ENCODE peak calls at places on chromosomes 16 and 17, in eight cellular contexts. C is endothelial cell; G is NCI-H2029; S is EL; F is T-helper 2 cell; N is stimulated activated CD8-positive, alpha-beta memory T cell treated with anti-CD3 and anti-CD28 coated beads, Interleukin-4, amount 100 ng/mL, for 1 hour; H is naive thymus-derived CD4-positive, alpha-beta T cell; A is fibroblast of villous mesenchyme. O is an unnamed sample.
A peak's percentile ranks its signal among the peaks of the same experiment; 100 is the strongest.

GRCh38 chr16:69187891-69188451 is 1.0 kb downstream of the SNTB2 start:
- DNase-seq in C (peak; percentile 4), G (no peak), S (peak; percentile 49), F (peak; percentile 80), N (no peak), H (peak; percentile 66), A (peak; percentile 48), O (peak; percentile 16)

GRCh38 chr17:72223816-72224215 is 103.0 kb downstream of the SOX9 start:
- DNase-seq in C (no peak), G (no peak), S (no peak), F (no peak), N (no peak), H (no peak), A (no peak), O (no peak)

GRCh38 chr17:75875182-75875939 is 3.0 kb downstream of the TRIM47 start:
- DNase-seq in C (no peak), G (no peak), S (no peak), F (no peak), N (no peak), H (no peak), A (no peak), O (no peak)

GRCh38 chr17:79779661-79780365 is 1.9 kb downstream of the CBX2 start:
- DNase-seq in C (no peak), G (no peak), S (no peak), F (no peak), N (no peak), H (no peak), A (no peak), O (no peak)

GRCh38 chr17:28174352-28175046 is 132.0 kb downstream of the NLK start:
- DNase-seq in C (no peak), G (no peak), S (peak; percentile 24), F (peak; percentile 84), N (no peak), H (peak; percentile 51), A (peak; percentile 36), O (peak; percentile 31)

GRCh38 chr16:86763819-86764218 is 185.5 kb downstream of the FOXL1 start:
- DNase-seq in C (no peak), G (no peak), S (no peak), F (no peak), N (no peak), H (no peak), A (no peak), O (no peak)

GRCh38 chr16:80803341-80804060 is 897 bp downstream of the CDYL2 start:
- DNase-seq in C (peak; percentile 61), G (no peak), S (peak; percentile 18), F (peak; percentile 63), N (no peak), H (peak; percentile 38), A (peak; percentile 14), O (peak; percentile 26)

GRCh38 chr17:15143524-15143923 is 121.6 kb downstream of the PMP22 start:
- DNase-seq in C (no peak), G (no peak), S (no peak), F (no peak), N (no peak), H (no peak), A (no peak), O (no peak)

GRCh38 chr17:79581306-79581932 is 29.4 kb downstream of the RBFOX3 start:
- DNase-seq in C (no peak), G (peak; percentile 52), S (no peak), F (no peak), N (no peak), H (no peak), A (no peak), O (no peak)

GRCh38 chr16:30358990-30359870 is 4.1 kb upstream of the CD2BP2 start:
- DNase-seq in C (no peak), G (no peak), S (no peak), F (no peak), N (no peak), H (no peak), A (no peak), O (no peak)

GRCh38 chr16:72404299-72404698 is 232.3 kb upstream of the PMFBP1 start:
- DNase-seq in C (no peak), G (no peak), S (no peak), F (no peak), N (no peak), H (no peak), A (no peak), O (no peak)

GRCh38 chr17:4540224-4541040 is 14.8 kb downstream of the MYBBP1A start:
- DNase-seq in C (peak; percentile 50), G (no peak), S (no peak), F (no peak), N (no peak), H (no peak), A (no peak), O (no peak)

GRCh38 chr16:86783626-86784266 is 205.4 kb downstream of the FOXL1 start:
- DNase-seq in C (no peak), G (no peak), S (peak; percentile 16), F (no peak), N (no peak), H (no peak), A (no peak), O (no peak)

GRCh38 chr17:80122026-80122575 is 20.7 kb downstream of the GAA start:
- DNase-seq in C (no peak), G (no peak), S (no peak), F (no peak), N (no peak), H (no peak), A (no peak), O (no peak)

GRCh38 chr16:4179020-4179419 is 62.8 kb upstream of the ADCY9 start:
- DNase-seq in C (no peak), G (no peak), S (peak; percentile 43), F (no peak), N (no peak), H (no peak), A (peak; percentile 65), O (no peak)

GRCh38 chr17:13777003-13777402 is 175.3 kb upstream of the HS3ST3A1 start:
- DNase-seq in C (no peak), G (no peak), S (no peak), F (no peak), N (no peak), H (no peak), A (peak; percentile 82), O (no peak)

GRCh38 chr17:73760186-73760758 is 116.0 kb upstream of the SDK2 start:
- DNase-seq in C (no peak), G (no peak), S (no peak), F (no peak), N (no peak), H (no peak), A (no peak), O (no peak)

GRCh38 chr16:10931977-10932632 is 10.2 kb downstream of the DEXI start:
- DNase-seq in C (no peak), G (no peak), S (no peak), F (no peak), N (no peak), H (no peak), A (no peak), O (no peak)

GRCh38 chr16:48131201-48131600 is 24.6 kb downstream of the ABCC12 start:
- DNase-seq in C (no peak), G (no peak), S (no peak), F (no peak), N (no peak), H (no peak), A (no peak), O (no peak)

GRCh38 chr17:35714988-35715387 is 16.5 kb upstream of the RASL10B start:
- DNase-seq in C (no peak), G (no peak), S (no peak), F (no peak), N (no peak), H (no peak), A (no peak), O (no peak)

GRCh38 chr17:12021604-12022003 is 927 bp downstream of the MAP2K4 start:
- DNase-seq in C (no peak), G (no peak), S (no peak), F (no peak), N (no peak), H (no peak), A (no peak), O (no peak)

GRCh38 chr17:63848834-63849689 is 6.6 kb upstream of the SMARCD2 start:
- DNase-seq in C (peak; percentile 89), G (no peak), S (peak; percentile 86), F (peak; percentile 95), N (peak; percentile 92), H (peak; percentile 92), A (peak; percentile 91), O (peak; percentile 95)

GRCh38 chr16:3952342-3953131 is 72.0 kb upstream of the CREBBP start:
- DNase-seq in C (no peak), G (no peak), S (no peak), F (no peak), N (no peak), H (no peak), A (peak; percentile 41), O (no peak)

GRCh38 chr16:88773812-88774291 is 11.2 kb downstream of the PIEZO1 start:
- DNase-seq in C (no peak), G (no peak), S (peak; percentile 92), F (no peak), N (no peak), H (no peak), A (peak; percentile 87), O (no peak)

GRCh38 chr16:70749681-70750601 is 51.0 kb downstream of the VAC14 start:
- DNase-seq in C (no peak), G (no peak), S (no peak), F (no peak), N (no peak), H (no peak), A (no peak), O (no peak)

GRCh38 chr17:49748791-49749190 is 15.1 kb downstream of the FAM117A start:
- DNase-seq in C (no peak), G (no peak), S (no peak), F (peak; percentile 84), N (no peak), H (peak; percentile 57), A (no peak), O (peak; percentile 55)

GRCh38 chr16:56932588-56933265 is 785 bp downstream of the HERPUD1 start:
- DNase-seq in C (peak; percentile 66), G (peak; percentile 33), S (peak; percentile 75), F (peak; percentile 65), N (no peak), H (peak; percentile 26), A (peak; percentile 88), O (peak; percentile 15)

GRCh38 chr17:7018331-7018964 is 4.4 kb upstream of the BCL6B start:
- DNase-seq in C (no peak), G (no peak), S (no peak), F (no peak), N (no peak), H (no peak), A (no peak), O (no peak)

GRCh38 chr16:75267631-75268264 is 16.3 kb upstream of the BCAR1 start:
- DNase-seq in C (no peak), G (peak; percentile 91), S (peak; percentile 75), F (no peak), N (no peak), H (no peak), A (peak; percentile 65), O (no peak)

O was measured in T-cell.